ENCODE peak calls at places on chromosomes 5 and 9, in five cellular contexts. M is GM23338; Z is SJSA1; I is activated CD4-positive, alpha-beta T cell treated with anti-CD3 and anti-CD28 coated beads, Interleukin-2, amount 50 U/mL, for 48 hours; U is adrenal gland. Y is an unnamed sample.

GRCh38 chr5:107705390-107706014 is 34.8 kb upstream of the EFNA5 start:
- DNase-seq in M (no peak), Z (no peak), I (no peak), U (no peak), Y (no peak)

GRCh38 chr5:125786021-125786420 is 637.2 kb upstream of the GRAMD2B start:
- DNase-seq in M (no peak), Z (no peak), I (no peak), U (no peak), Y (no peak)

GRCh38 chr9:134283111-134283515 is 43.1 kb upstream of the RXRA start:
- DNase-seq in M (no peak), Z (no peak), I (no peak), U (peak), Y (peak)

GRCh38 chr5:91556-92263 is at the start of gene PLEKHG4B:
- DNase-seq in M (peak), Z (no peak), I (no peak), U (peak), Y (no peak)

GRCh38 chr9:126838055-126838811 is 22.2 kb upstream of the ZBTB34 start:
- DNase-seq in M (no peak), Z (peak), I (no peak), U (no peak), Y (no peak)

GRCh38 chr5:144284036-144284435 is 113.4 kb downstream of the KCTD16 start:
- DNase-seq in M (no peak), Z (no peak), I (no peak), U (no peak), Y (no peak)

GRCh38 chr9:124443625-124444024 is 6.6 kb upstream of the ADGRD2 start:
- DNase-seq in M (no peak), Z (no peak), I (no peak), U (no peak), Y (no peak)

GRCh38 chr5:155620819-155621410 is 607.4 kb downstream of the KIF4B start:
- DNase-seq in M (no peak), Z (no peak), I (no peak), U (no peak), Y (no peak)

GRCh38 chr5:10653033-10653432 is 89.2 kb downstream of the ANKRD33B start:
- DNase-seq in M (no peak), Z (no peak), I (no peak), U (no peak), Y (peak)

GRCh38 chr9:134834217-134834956 is 46.2 kb upstream of the FCN2 start:
- DNase-seq in M (no peak), Z (no peak), I (no peak), U (no peak), Y (no peak)

GRCh38 chr9:134618163-134618822 is 23.3 kb upstream of the COL5A1 start:
- DNase-seq in M (no peak), Z (peak), I (no peak), U (peak), Y (peak)

Y was measured in uterus.